ENCODE peak calls at places on chromosomes 13 and 19, in six cellular contexts. V is uterus; X is mesendoderm; A is aorta; C is fibroblast of lung; M is CD8-positive, alpha-beta memory T cell. D is an unnamed sample.

GRCh38 chr13:29845440-29846056 is 4.9 kb downstream of the UBL3 start:
- DNase-seq in V (no peak), X (no peak), A (no peak), C (peak; percentile 27), M (no peak), D (no peak)

GRCh38 chr19:13031917-13032623 is 36.8 kb downstream of the NFIX start:
- DNase-seq in V (no peak), X (no peak), A (peak; percentile 50), C (peak; percentile 72), M (no peak), D (no peak)

GRCh38 chr19:41699231-41699967 is 9.0 kb upstream of the CEACAM5 start:
- DNase-seq in V (peak; percentile 8), X (no peak), A (no peak), C (no peak), M (no peak), D (peak; percentile 51)

GRCh38 chr13:98905199-98905598 is 72.7 kb downstream of the DOCK9 start:
- DNase-seq in V (no peak), X (no peak), A (no peak), C (no peak), M (no peak), D (no peak)

GRCh38 chr19:46697142-46697960 is 19.6 kb downstream of the PRKD2 start:
- DNase-seq in V (peak; percentile 90), X (peak; percentile 98), A (peak; percentile 91), C (peak; percentile 56), M (no peak), D (peak; percentile 94)

GRCh38 chr13:76848596-76848995 is 37.6 kb downstream of the KCTD12 start:
- DNase-seq in V (peak; percentile 26), X (no peak), A (peak; percentile 60), C (no peak), M (no peak), D (no peak)

GRCh38 chr19:3129112-3129511 is 6.7 kb upstream of the GNA15 start:
- DNase-seq in V (no peak), X (no peak), A (no peak), C (peak; percentile 45), M (no peak), D (no peak)

GRCh38 chr13:42876270-42876714 is 94.9 kb downstream of the FAM216B start:
- DNase-seq in V (no peak), X (peak; percentile 76), A (no peak), C (no peak), M (no peak), D (no peak)

GRCh38 chr19:35346193-35347052 is 1.3 kb upstream of the FFAR1 start:
- DNase-seq in V (no peak), X (no peak), A (peak; percentile 79), C (no peak), M (peak; percentile 57), D (peak; percentile 45)

GRCh38 chr13:100495455-100495854 is 93.1 kb downstream of the GGACT start:
- DNase-seq in V (no peak), X (no peak), A (no peak), C (no peak), M (no peak), D (no peak)

GRCh38 chr19:17075860-17076538 is 422 bp downstream of the MYO9B start:
- DNase-seq in V (peak; percentile 56), X (peak; percentile 84), A (peak; percentile 72), C (peak; percentile 41), M (peak; percentile 59), D (no peak)

GRCh38 chr19:4390862-4391693 is 9.3 kb downstream of the SH3GL1 start:
- DNase-seq in V (no peak), X (no peak), A (no peak), C (peak; percentile 32), M (no peak), D (no peak)

GRCh38 chr19:34888091-34888490 is 38.6 kb upstream of the ZNF30 start:
- DNase-seq in V (no peak), X (no peak), A (no peak), C (no peak), M (no peak), D (no peak)

GRCh38 chr13:110047511-110047910 is 259.4 kb downstream of the COL4A1 start:
- DNase-seq in V (peak; percentile 55), X (no peak), A (peak; percentile 81), C (peak; percentile 99), M (no peak), D (peak; percentile 66)

GRCh38 chr13:59458908-59459579 is 704.7 kb downstream of the DIAPH3 start:
- DNase-seq in V (no peak), X (peak; percentile 32), A (no peak), C (peak; percentile 88), M (no peak), D (no peak)

GRCh38 chr19:50644315-50644915 is 4.7 kb upstream of the SYT3 start:
- DNase-seq in V (no peak), X (no peak), A (no peak), C (no peak), M (no peak), D (no peak)
- H3K27me3 ChIP-seq in V (peaks cover 3% of the 10 kb centered on the region), X (no peaks in the 10 kb centered on the region), A (no peaks in the 10 kb centered on the region), C (no peaks in the 10 kb centered on the region), M (peaks cover 4% of the 10 kb centered on the region), D (no peaks in the 10 kb centered on the region)

GRCh38 chr19:10460714-10461046 is 40.3 kb downstream of the PDE4A start:
- DNase-seq in V (no peak), X (no peak), A (no peak), C (no peak), M (no peak), D (no peak)
- H3K36me3 ChIP-seq in V (no peaks in the 10 kb centered on the region), X (no peaks in the 10 kb centered on the region), A (no peaks in the 10 kb centered on the region), C (peaks cover 3% of the 10 kb centered on the region), M (no peaks in the 10 kb centered on the region), D (no peaks in the 10 kb centered on the region)

GRCh38 chr19:15564534-15565168 is 50.4 kb upstream of the CYP4F8 start:
- DNase-seq in V (no peak), X (no peak), A (no peak), C (no peak), M (no peak), D (no peak)

GRCh38 chr19:15562145-15562544 is 52.9 kb upstream of the CYP4F8 start:
- DNase-seq in V (no peak), X (no peak), A (no peak), C (no peak), M (no peak), D (no peak)

GRCh38 chr19:15563325-15563794 is 51.7 kb upstream of the CYP4F8 start:
- DNase-seq in V (no peak), X (no peak), A (no peak), C (no peak), M (no peak), D (peak; percentile 70)

GRCh38 chr19:15563931-15564330 is 51.1 kb upstream of the CYP4F8 start:
- DNase-seq in V (no peak), X (no peak), A (no peak), C (no peak), M (no peak), D (no peak)

DNA sequence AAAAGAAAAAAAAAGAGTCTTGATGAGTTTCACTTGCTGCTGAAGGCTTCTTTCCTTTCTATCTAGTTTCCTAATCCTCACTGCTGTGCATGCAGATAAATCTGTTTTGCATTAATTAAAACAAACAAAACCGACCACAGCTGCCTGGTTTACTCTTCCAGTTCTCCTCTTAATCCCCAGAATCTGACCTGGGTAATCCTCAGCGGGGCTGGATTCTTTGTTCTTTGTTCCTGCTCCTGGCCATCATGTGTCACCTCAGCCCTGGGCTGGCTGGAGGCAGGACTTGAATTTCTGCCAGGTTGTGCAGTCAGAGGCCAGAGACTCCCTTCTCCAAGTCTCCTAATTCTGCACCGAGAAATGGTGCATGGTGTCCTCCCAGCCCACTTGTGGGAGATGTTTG is 52.2 kb upstream of the CYP4F8 start:
- DNase-seq in V (no peak), X (no peak), A (no peak), C (no peak), M (no peak), D (no peak)
- H3K27me3 ChIP-seq in V (no peaks in the 10 kb centered on the region), X (no peaks in the 10 kb centered on the region), A (no peaks in the 10 kb centered on the region), C (no peaks in the 10 kb centered on the region), M (no peaks in the 10 kb centered on the region), D (no peaks in the 10 kb centered on the region)

DNA sequence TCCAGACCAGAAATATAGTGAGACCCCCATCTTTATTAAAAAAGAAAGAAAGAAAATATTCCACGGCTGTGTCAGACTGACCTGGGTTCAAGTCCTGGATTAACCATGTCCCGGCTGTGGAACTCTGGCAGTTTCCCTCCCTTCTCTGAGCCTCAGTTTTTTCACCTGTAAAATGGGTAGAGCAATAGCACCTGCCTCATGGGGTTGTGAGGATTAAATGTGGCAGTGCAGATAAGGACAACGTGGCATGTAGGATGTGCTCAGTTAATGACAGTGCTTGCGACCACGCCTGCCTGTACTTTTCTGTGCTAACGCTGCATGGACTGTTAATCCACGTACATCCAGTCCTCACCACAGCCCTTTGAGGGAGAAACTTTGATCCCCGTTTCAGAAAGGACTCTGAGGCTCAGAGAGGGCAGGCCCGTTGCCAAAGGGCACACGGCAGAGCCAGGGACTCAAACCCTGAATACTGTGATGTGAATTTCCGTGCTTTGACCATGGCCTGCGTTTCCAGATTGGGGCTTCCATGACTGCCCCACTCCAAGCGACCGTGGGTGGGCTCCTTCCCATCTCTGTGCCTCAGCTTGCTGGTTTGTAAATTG is 16.1 kb downstream of the SBK2 start:
- DNase-seq in V (no peak), X (no peak), A (no peak), C (no peak), M (no peak), D (no peak)
- H3K36me3 ChIP-seq in V (no peaks in the 10 kb centered on the region), X (no peaks in the 10 kb centered on the region), A (no peaks in the 10 kb centered on the region), C (peaks cover 2% of the 10 kb centered on the region), M (no peaks in the 10 kb centered on the region), D (no peaks in the 10 kb centered on the region)

DNA sequence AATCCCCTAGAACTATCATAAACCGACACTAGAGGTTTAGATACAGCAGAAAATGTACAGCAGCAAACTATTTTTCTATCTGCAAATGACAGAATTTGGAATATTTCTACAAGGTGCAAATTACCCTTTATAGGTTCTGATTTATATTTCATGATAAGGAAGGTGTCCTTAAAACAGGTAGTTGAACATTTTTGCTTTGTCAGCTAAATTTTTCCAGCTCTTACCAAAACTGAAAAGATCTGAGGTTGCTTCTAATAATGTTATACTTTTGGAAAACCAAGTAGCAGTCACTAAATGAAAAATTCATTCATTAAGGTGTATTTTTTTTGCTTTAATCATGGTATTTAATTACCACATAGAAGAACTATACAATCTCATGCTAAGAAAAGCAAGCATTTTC is 9.0 kb downstream of the SHISA2 start:
- DNase-seq in V (no peak), X (no peak), A (no peak), C (no peak), M (no peak), D (no peak)
- H3K27me3 ChIP-seq in V (peaks cover 11% of the 10 kb centered on the region), X (no peaks in the 10 kb centered on the region), A (no peaks in the 10 kb centered on the region), C (no peaks in the 10 kb centered on the region), M (no peaks in the 10 kb centered on the region), D (no peaks in the 10 kb centered on the region)

GRCh38 chr13:48260970-48261369 is 28.0 kb downstream of the ITM2B start:
- DNase-seq in V (no peak), X (no peak), A (no peak), C (no peak), M (no peak), D (no peak)
- H3K36me3 ChIP-seq in V (no peaks in the 10 kb centered on the region), X (peaks cover 3% of the 10 kb centered on the region), A (peaks cover 2% of the 10 kb centered on the region), C (peaks cover 1% of the 10 kb centered on the region), M (peaks cover 53% of the 10 kb centered on the region), D (peaks cover 63% of the 10 kb centered on the region)

DNA sequence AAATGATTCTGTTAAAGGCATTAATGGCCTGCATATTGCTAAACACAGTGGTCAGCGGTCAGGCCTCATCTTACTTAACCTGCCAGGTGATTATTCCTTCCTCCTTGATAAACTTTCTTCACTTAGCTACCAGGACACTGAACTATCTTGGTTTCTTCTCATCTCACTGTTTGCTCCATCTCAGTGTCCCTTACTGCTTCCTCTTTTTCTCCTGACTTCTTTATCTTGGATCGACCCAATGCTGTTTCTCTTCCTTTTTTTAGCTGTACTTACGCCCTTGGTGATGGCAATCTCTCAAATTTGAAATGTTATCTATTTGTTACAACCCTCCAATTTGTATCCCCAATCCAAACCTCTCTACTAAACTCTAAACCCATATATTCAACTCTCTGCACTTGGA is 7.8 kb upstream of the CLC start:
- DNase-seq in V (no peak), X (no peak), A (no peak), C (no peak), M (no peak), D (no peak)
- H3K27me3 ChIP-seq in V (no peaks in the 10 kb centered on the region), X (no peaks in the 10 kb centered on the region), A (no peaks in the 10 kb centered on the region), C (no peaks in the 10 kb centered on the region), M (no peaks in the 10 kb centered on the region), D (no peaks in the 10 kb centered on the region)